ENCODE peak calls at places on chromosome 20, in four cellular contexts. G is heart left ventricle, X is neuronal stem cell, P is K562. W is an unnamed sample.

GRCh38 chr20:33713865-33714367 is 6.2 kb downstream of the PXMP4 start:
- DNase-seq in G (no peak), P (no peak), X (no peak), W (no peak)

GRCh38 chr20:59794555-59794954 is 138.9 kb downstream of the SYCP2 start:
- DNase-seq in G (no peak), P (no peak), X (no peak), W (no peak)

GRCh38 chr20:50597406-50597969 is 87.3 kb downstream of the PTPN1 start:
- DNase-seq in P (no peak), X (no peak), G (no peak), W (no peak)

GRCh38 chr20:1390552-1391403 is 2.1 kb downstream of the FKBP1A start:
- DNase-seq in G (no peak), P (no peak), X (no peak), W (no peak)

GRCh38 chr20:2101057-2101934 is at the start of gene STK35:
- DNase-seq in G (no peak), P (no peak), X (no peak), W (no peak)

GRCh38 chr20:17948442-17948841 is 20.2 kb downstream of the SNX5 start:
- DNase-seq in X (no peak), P (no peak), G (no peak), W (no peak)

GRCh38 chr20:54324652-54325285 is 116.9 kb downstream of the PFDN4 start:
- DNase-seq in X (no peak), P (no peak), G (no peak), W (no peak)

GRCh38 chr20:33687993-33688937 is 2.1 kb upstream of the E2F1 start:
- DNase-seq in P (no peak), X (no peak), G (no peak), W (no peak)

GRCh38 chr20:59938221-59938620 is 1.9 kb downstream of the PPP1R3D start:
- DNase-seq in X (no peak), G (no peak), P (no peak), W (no peak)

GRCh38 chr20:16661738-16662137 is 68.1 kb upstream of the SNRPB2 start:
- DNase-seq in P (no peak), G (no peak), X (no peak), W (peak; percentile 74)

GRCh38 chr20:45426621-45427020 is 10.7 kb downstream of the PIGT start:
- DNase-seq in X (no peak), P (no peak), G (no peak), W (no peak)

GRCh38 chr20:5859611-5860010 is 90.7 kb downstream of the TRMT6 start:
- DNase-seq in G (no peak), P (no peak), X (no peak), W (no peak)

DNA sequence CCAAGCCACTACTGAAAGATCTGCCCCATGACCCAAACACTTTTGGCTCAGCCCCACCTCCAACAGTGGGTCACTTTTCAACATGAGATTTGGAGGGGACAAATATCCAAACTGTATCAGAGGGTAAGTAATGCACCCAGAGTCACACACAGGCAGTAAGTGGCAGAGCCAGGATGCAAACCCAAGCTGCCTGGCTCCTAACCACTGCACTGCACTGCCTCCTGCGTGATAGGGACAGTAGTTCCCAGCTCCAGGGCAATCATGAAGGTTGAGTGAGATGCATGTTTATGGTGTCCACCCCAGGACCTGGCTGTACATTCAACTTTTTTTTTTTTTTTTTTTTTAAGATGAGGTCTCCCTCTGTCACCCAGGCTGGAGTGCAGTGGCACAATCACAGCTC is 88.2 kb downstream of the TOX2 start:
- DNase-seq in P (no peak), G (no peak), X (no peak), W (no peak)
- H3K4me1 ChIP-seq in P (peaks cover 5% of the 10 kb centered on the region), G (no peaks in the 10 kb centered on the region), X (no peaks in the 10 kb centered on the region), W (no peaks in the 10 kb centered on the region)

GRCh38 chr20:34791289-34792020 is 34.0 kb downstream of the NCOA6 start:
- DNase-seq in G (no peak), P (no peak), X (no peak), W (no peak)

GRCh38 chr20:34797012-34797720 is 28.3 kb downstream of the NCOA6 start:
- DNase-seq in P (no peak), G (no peak), X (no peak), W (no peak)

GRCh38 chr20:34798328-34798727 is 27.1 kb downstream of the NCOA6 start:
- DNase-seq in G (no peak), X (no peak), P (no peak), W (no peak)

GRCh38 chr20:34792687-34793363 is 32.6 kb downstream of the NCOA6 start:
- DNase-seq in X (no peak), P (no peak), G (no peak), W (no peak)

DNA sequence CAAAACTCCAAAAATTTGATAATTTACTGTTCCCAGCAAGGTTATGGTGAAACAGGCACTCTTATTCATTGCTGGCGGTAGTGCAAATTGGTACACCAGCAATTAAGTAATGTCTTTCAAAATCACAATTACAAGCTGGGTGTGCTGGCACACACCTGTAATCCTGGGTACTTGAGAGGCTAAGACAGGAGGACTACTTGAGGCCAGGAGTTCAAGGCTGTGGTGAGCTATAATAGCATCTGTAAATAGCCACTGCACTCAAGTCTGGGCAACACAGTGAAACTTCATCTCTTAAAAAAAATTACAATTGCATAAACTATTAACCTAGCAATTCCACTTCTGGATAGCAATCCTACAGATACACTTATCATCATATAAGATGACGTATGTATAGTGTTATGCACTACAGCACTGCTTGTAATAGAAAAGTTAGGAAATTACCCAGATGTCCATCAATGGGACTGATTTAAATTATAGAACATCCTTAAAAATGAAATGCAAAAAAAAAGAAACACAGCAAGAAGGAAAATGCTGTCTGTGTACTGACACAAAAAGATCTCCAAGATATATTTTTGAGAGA is 31.4 kb downstream of the NCOA6 start:
- DNase-seq in P (no peak), X (no peak), G (no peak), W (no peak)
- H3K4me1 ChIP-seq in P (peaks cover 16% of the 10 kb centered on the region), X (no peaks in the 10 kb centered on the region), G (peaks cover 32% of the 10 kb centered on the region), W (peaks cover 41% of the 10 kb centered on the region)

GRCh38 chr20:36818831-36819230 is 45.3 kb upstream of the DSN1 start:
- DNase-seq in P (no peak), G (no peak), X (no peak), W (no peak)

GRCh38 chr20:36819662-36820061 is 46.1 kb upstream of the DSN1 start:
- DNase-seq in X (no peak), G (no peak), P (no peak), W (no peak)

GRCh38 chr20:36821964-36822437 is 48.4 kb upstream of the DSN1 start:
- DNase-seq in P (peak; percentile 37), X (no peak), G (peak; percentile 40), W (no peak)

GRCh38 chr20:36820073-36820472 is 46.5 kb upstream of the DSN1 start:
- DNase-seq in P (no peak), G (no peak), X (no peak), W (no peak)

DNA sequence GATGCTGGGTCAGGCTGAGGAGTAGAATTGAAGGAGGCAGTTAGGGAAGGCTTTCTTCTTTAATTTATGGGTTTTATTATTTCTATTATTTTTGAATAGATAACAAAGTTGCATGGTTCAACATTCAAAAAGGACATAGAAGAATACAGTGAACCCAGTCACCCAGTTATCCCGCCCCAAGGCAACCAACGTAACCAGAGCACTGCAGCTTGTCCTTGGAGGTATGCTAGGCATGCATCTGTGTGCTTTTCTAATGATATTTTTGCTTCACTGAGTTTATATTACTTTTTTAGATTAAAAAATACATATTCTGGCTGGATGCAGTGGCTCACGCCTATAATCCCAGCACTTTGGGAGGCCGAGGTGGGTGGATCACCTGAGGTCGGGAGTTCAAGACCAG is 47.4 kb upstream of the DSN1 start:
- DNase-seq in X (no peak), G (no peak), P (no peak), W (no peak)
- H3K4me1 ChIP-seq in X (peaks cover 5% of the 10 kb centered on the region), G (peaks cover 22% of the 10 kb centered on the region), P (peaks cover 15% of the 10 kb centered on the region), W (peaks cover 9% of the 10 kb centered on the region)

DNA sequence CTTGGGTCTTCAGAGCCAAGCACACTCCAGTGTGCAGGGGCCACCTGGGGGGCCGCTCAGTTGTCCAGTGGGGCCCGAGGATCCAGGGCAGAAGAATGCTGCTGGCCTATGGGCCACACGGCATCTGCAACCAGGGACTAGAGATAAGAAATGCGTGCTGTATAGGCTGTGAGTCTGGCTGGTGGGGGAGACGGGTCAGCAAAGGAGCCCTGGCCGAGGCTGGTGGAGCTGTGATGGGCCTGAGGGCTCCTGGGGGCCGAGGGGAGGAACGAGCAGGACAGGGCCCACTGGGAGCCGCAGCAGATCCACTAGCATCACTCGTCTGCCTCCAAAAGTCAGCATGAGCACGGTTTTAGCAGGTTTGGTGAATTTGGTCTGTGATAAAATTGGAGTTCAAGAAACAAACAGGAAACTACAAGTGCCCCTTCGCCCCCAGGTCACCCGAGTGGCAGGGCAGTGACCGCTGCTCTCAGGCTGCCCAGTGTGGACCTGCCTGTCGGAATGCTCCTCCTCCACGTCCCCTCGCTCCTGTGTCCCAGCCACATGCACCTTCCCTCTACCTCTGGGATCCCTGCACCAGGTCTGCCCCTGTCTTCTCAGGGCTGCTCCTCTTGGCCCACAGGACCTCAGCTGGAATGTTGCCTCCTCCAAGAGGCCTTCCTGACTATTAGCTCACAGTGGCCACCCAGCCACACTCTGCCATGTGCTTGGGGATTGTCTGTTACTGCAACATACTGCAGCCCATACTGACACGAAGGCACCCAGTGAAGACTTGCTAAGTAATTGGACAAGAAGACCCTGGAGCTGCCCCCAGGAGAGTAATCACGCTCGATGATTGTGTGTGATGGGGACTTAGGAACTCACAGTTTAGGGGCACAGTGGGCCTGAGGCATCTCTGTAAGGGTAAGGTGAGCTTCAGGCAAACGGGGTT is 10.9 kb downstream of the ACSS1 start:
- DNase-seq in G (no peak), X (no peak), P (no peak), W (peak; percentile 6)
- H3K4me1 ChIP-seq in G (peaks cover 88% of the 10 kb centered on the region), X (peaks cover 4% of the 10 kb centered on the region), P (no peaks in the 10 kb centered on the region), W (peaks cover 95% of the 10 kb centered on the region)

DNA sequence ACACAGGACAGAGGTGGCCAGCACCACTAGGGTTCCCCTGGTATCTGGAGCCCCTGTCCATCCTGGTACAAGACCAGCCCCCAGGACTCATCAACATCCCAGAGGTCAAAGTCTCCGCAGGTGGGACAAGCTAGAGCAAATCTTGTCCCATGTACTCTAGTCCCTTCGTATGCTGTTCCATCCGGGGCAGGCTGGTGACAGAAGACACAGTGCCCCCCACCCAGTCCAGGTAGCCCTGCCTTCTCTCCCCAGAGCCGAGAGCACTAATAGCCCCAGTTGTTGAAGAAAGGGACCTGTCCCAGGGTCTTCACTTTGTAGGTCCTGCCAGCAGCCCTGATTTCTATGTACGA is 21.1 kb downstream of the PCK1 start:
- DNase-seq in G (no peak), P (no peak), X (no peak), W (no peak)
- H3K4me1 ChIP-seq in G (peaks cover 9% of the 10 kb centered on the region), P (peaks cover 61% of the 10 kb centered on the region), X (peaks cover 4% of the 10 kb centered on the region), W (no peaks in the 10 kb centered on the region)

DNA sequence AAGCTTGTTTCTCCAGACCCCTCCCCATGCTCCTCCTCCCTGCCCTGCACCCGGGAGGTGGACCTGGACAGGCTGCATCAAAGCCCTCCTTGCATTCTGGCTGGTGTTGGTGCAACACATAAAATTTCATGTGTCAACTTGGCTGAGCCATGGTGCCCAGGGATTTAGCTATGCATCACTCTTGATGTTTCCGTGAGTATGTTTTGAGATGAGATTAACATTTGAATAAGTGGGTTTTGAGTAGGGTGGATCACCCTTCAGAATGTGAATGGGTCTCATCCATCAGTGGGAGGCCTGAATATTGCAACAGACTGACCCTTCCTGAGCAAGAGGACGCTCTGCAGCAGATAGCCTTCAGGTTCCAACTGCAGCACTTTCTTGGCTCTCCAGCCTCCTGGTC is 4.4 kb upstream of the OCSTAMP start:
- DNase-seq in P (no peak), X (no peak), G (no peak), W (no peak)
- H3K4me1 ChIP-seq in P (peaks cover 6% of the 10 kb centered on the region), X (peaks cover 34% of the 10 kb centered on the region), G (no peaks in the 10 kb centered on the region), W (no peaks in the 10 kb centered on the region)

DNA sequence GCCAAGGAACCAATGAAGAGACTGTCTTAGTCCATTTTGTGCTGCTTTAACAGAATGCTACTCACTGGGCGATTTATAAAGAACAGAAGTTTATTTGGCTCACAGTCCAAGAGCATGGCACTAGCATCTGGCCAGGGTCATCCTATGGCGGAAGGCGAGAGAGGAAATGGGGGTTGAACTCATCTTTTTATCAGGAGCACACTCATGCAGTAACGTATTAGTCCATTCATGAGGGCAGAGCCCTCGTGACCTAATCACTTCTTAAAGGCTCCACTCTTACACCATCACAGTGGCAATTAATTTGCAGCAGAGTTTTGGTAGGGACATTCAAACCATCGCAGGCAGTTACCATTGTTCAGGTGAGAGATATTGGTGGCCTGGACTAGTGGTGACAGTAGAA is 8.5 kb downstream of the ARFGEF2 start:
- DNase-seq in X (no peak), P (no peak), G (no peak), W (no peak)
- H3K4me1 ChIP-seq in X (no peaks in the 10 kb centered on the region), P (peaks cover 22% of the 10 kb centered on the region), G (peaks cover 56% of the 10 kb centered on the region), W (peaks cover 34% of the 10 kb centered on the region)